ENCODE peak calls at places on chromosome 7, in four cellular contexts. U, P, J and F are unnamed samples.

GRCh38 chr7:40003586-40003985 is 53.5 kb downstream of the CDK13 start:
- DNase-seq in U (no peak), P (no peak), J (no peak), F (no peak)

GRCh38 chr7:36286241-36286640 is 103.4 kb upstream of the ANLN start:
- DNase-seq in J (no peak), P (no peak), U (no peak), F (no peak)

GRCh38 chr7:69283421-69283820 is 314.9 kb upstream of the AUTS2 start:
- DNase-seq in U (no peak), J (no peak), P (no peak), F (no peak)

GRCh38 chr7:29442146-29442545 is 121.5 kb upstream of the PRR15 start:
- DNase-seq in U (peak; percentile 16), J (no peak), P (peak; percentile 33), F (no peak)

GRCh38 chr7:44134943-44135628 is 6.0 kb downstream of the MYL7 start:
- DNase-seq in P (no peak), U (no peak), J (no peak), F (no peak)

GRCh38 chr7:74084722-74085578 is 1.3 kb downstream of the LIMK1 start:
- DNase-seq in U (no peak), J (no peak), P (no peak), F (no peak)

GRCh38 chr7:47786557-47787248 is 161.6 kb downstream of the PKD1L1 start:
- DNase-seq in J (no peak), U (peak; percentile 100), P (peak; percentile 99), F (no peak)

GRCh38 chr7:120539321-120539720 is 266.3 kb downstream of the KCND2 start:
- DNase-seq in J (no peak), P (no peak), U (no peak), F (no peak)

GRCh38 chr7:40230086-40230485 is 95.3 kb downstream of the SUGCT start:
- DNase-seq in P (peak; percentile 49), J (no peak), U (no peak), F (no peak)

GRCh38 chr7:2904202-2904601 is 60.1 kb upstream of the GNA12 start:
- DNase-seq in J (no peak), P (no peak), U (no peak), F (no peak)

GRCh38 chr7:35241884-35242283 is 12.0 kb downstream of the TBX20 start:
- DNase-seq in P (peak; percentile 40), U (peak; percentile 10), J (no peak), F (no peak)

GRCh38 chr7:136870799-136871487 is 2.5 kb downstream of the CHRM2 start:
- DNase-seq in U (no peak), P (no peak), J (no peak), F (no peak)

GRCh38 chr7:156475179-156475578 is 165.4 kb upstream of the RNF32 start:
- DNase-seq in P (no peak), J (no peak), U (no peak), F (no peak)